ENCODE peak calls at places on chromosomes 2 and 18, in seven cellular contexts. I is GM06990; S is HCT116; K is CD8-positive, alpha-beta T cell; H is pancreas; R is K562; U is adrenal gland. C is an unnamed sample. For H3K27me3, the result is how much of the 10 kb centered on the place peaks cover.

GRCh38 chr2:102082591-102083586 is 59.7 kb upstream of the IL1R1 start:
- DNase-seq in I (peak), S (peak), K (no peak), H (no peak), R (no peak), U (peak), C (no peak)

GRCh38 chr2:27356056-27356381 is 545 bp downstream of the GTF3C2 start:
- DNase-seq in I (no peak), S (no peak), K (no peak), H (peak), R (no peak), U (peak), C (peak)

GRCh38 chr2:109129356-109129920 is 433 bp downstream of the SH3RF3 start:
- DNase-seq in I (no peak), S (no peak), K (no peak), H (no peak), R (no peak), U (peak), C (peak)

GRCh38 chr2:19126281-19126680 is 232.1 kb downstream of the OSR1 start:
- DNase-seq in I (no peak), S (no peak), K (no peak), H (no peak), R (no peak), U (no peak), C (no peak)

GRCh38 chr18:67408240-67408639 is 108.3 kb downstream of the DSEL start:
- DNase-seq in I (no peak), S (no peak), K (no peak), H (no peak), R (no peak), U (no peak), C (no peak)

GRCh38 chr2:69767034-69767433 is 25.1 kb downstream of the ANXA4 start:
- DNase-seq in I (no peak), S (no peak), K (no peak), H (no peak), R (no peak), U (no peak), C (no peak)

GRCh38 chr2:26172866-26173595 is at the start of gene GAREM2:
- DNase-seq in I (no peak), S (no peak), K (no peak), H (no peak), R (peak), U (no peak), C (no peak)

GRCh38 chr2:214533511-214533910 is 122.7 kb downstream of the VWC2L start:
- DNase-seq in I (no peak), S (no peak), K (no peak), H (no peak), R (no peak), U (no peak), C (no peak)

GRCh38 chr2:218982312-218983262 is 2.4 kb downstream of the FEV start:
- DNase-seq in I (no peak), S (no peak), K (no peak), H (no peak), R (no peak), U (no peak), C (no peak)

GRCh38 chr2:132776271-132776670 is 106.3 kb upstream of the LYPD1 start:
- DNase-seq in I (no peak), S (no peak), K (no peak), H (no peak), R (no peak), U (no peak), C (no peak)

GRCh38 chr2:10469955-10470568 is 21.9 kb upstream of the ODC1 start:
- DNase-seq in I (no peak), S (no peak), K (no peak), H (no peak), R (no peak), U (peak), C (no peak)

GRCh38 chr2:186561467-186562208 is 28.2 kb upstream of the ITGAV start:
- DNase-seq in I (no peak), S (no peak), K (no peak), H (no peak), R (no peak), U (no peak), C (no peak)

GRCh38 chr2:148900350-148900749 is 25.3 kb downstream of the KIF5C start:
- DNase-seq in I (no peak), S (no peak), K (no peak), H (no peak), R (no peak), U (no peak), C (no peak)

GRCh38 chr2:237868631-237869356 is 9.4 kb downstream of the RAMP1 start:
- DNase-seq in I (no peak), S (no peak), K (no peak), H (no peak), R (no peak), U (no peak), C (peak)

GRCh38 chr2:97724946-97725688 is 11.7 kb downstream of the ZAP70 start:
- DNase-seq in I (no peak), S (no peak), K (no peak), H (no peak), R (no peak), U (no peak), C (no peak)

GRCh38 chr2:43047187-43047780 is 179.1 kb downstream of the ZFP36L2 start:
- DNase-seq in I (no peak), S (no peak), K (no peak), H (peak), R (no peak), U (peak), C (peak)

GRCh38 chr2:31339696-31340095 is 74.8 kb downstream of the XDH start:
- DNase-seq in I (no peak), S (no peak), K (no peak), H (no peak), R (no peak), U (no peak), C (no peak)

GRCh38 chr2:168196764-168197180 is 50.6 kb downstream of the STK39 start:
- DNase-seq in I (no peak), S (no peak), K (no peak), H (peak), R (no peak), U (no peak), C (no peak)
- H3K4me3 ChIP-seq in I (no peak), S (peak), K (no peak), H (no peak), R (no peak), U (no peak), C (no peak)

DNA sequence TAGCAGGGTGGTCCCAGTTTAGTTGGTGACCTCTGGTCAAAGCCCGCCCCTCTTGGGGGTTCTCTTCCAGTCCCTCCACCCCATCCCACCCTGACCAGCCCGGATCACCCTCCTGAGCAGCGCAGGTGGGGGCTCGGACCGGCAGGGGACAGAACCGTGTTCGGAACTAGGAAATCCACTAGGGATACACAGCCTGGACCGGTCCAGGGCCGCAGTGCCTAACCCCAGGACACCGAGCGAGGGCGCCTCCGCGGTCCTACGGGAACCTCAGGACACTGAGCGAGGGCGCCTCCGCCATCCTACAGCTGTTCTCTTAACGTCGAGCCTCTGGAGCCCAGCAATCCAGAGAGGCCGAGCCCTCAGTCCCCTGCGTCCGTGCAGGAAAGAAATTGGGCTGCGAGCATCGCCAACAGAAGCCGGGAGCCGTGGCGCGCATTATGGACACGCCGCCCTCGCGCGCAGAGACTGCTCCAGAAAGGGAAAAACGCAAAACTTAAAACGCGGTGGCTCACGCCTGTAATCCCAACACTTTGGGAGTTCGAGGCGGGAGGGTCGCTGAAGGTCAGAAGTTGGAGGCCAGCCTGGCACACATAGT is 8.5 kb downstream of the RAX start:
- DNase-seq in I (no peak), S (no peak), K (no peak), H (no peak), R (no peak), U (no peak), C (no peak)
- H3K27me3 ChIP-seq in I (under half), S (under half), K (under half), H (half or more), R (under half), U (half or more), C (under half)

GRCh38 chr2:190023860-190024259 is 38.7 kb downstream of the MSTN start:
- DNase-seq in I (peak), S (peak), K (no peak), H (no peak), R (peak), U (no peak), C (no peak)
- TF ChIP-seq CTCF in I (peak), S (peak), K (peak), H (peak), R (peak), U (peak), C (no peak)

GRCh38 chr2:209685963-209686362 is 85.7 kb upstream of the UNC80 start:
- DNase-seq in I (no peak), S (no peak), K (no peak), H (no peak), R (no peak), U (no peak), C (no peak)

GRCh38 chr2:209682646-209683045 is 89.0 kb upstream of the UNC80 start:
- DNase-seq in I (no peak), S (no peak), K (no peak), H (no peak), R (no peak), U (no peak), C (no peak)

GRCh38 chr2:209687261-209687660 is 84.4 kb upstream of the UNC80 start:
- DNase-seq in I (no peak), S (no peak), K (no peak), H (no peak), R (no peak), U (no peak), C (no peak)

GRCh38 chr2:209686417-209686816 is 85.2 kb upstream of the UNC80 start:
- DNase-seq in I (no peak), S (no peak), K (no peak), H (no peak), R (no peak), U (no peak), C (no peak)

GRCh38 chr2:209685340-209685739 is 86.3 kb upstream of the UNC80 start:
- DNase-seq in I (no peak), S (no peak), K (no peak), H (no peak), R (no peak), U (no peak), C (no peak)
- H3K4me3 ChIP-seq in I (no peak), S (no peak), K (no peak), H (no peak), R (no peak), U (no peak), C (no peak)